ENCODE peak calls at places on chromosomes 7 and 10, in seven cellular contexts. One of them, this sample, is unnamed.

GRCh38 chr7:104931181-104931781 is 82.7 kb upstream of the KMT2E start:
- DNase-seq in fibroblast of pulmonary artery: peak; percentile 19
- DNase-seq in ascending aorta: no peak
- DNase-seq in foreskin fibroblast: no peak
- DNase-seq in fibroblast of lung: no peak
- DNase-seq in Calu3: no peak
- DNase-seq in dorsolateral prefrontal cortex: no peak
- DNase-seq in this sample: no peak

GRCh38 chr10:3537518-3537917 is 247.5 kb downstream of the KLF6 start:
- DNase-seq in fibroblast of pulmonary artery: no peak
- DNase-seq in ascending aorta: no peak
- DNase-seq in foreskin fibroblast: no peak
- DNase-seq in fibroblast of lung: no peak
- DNase-seq in Calu3: no peak
- DNase-seq in dorsolateral prefrontal cortex: no peak
- DNase-seq in this sample: no peak

GRCh38 chr10:25701651-25702050 is 232.4 kb upstream of the MYO3A start:
- DNase-seq in fibroblast of pulmonary artery: no peak
- DNase-seq in ascending aorta: no peak
- DNase-seq in foreskin fibroblast: no peak
- DNase-seq in fibroblast of lung: no peak
- DNase-seq in Calu3: no peak
- DNase-seq in dorsolateral prefrontal cortex: no peak
- DNase-seq in this sample: no peak

GRCh38 chr7:124779194-124779593 is 13.6 kb upstream of the GPR37 start:
- DNase-seq in fibroblast of pulmonary artery: no peak
- DNase-seq in ascending aorta: no peak
- DNase-seq in foreskin fibroblast: no peak
- DNase-seq in fibroblast of lung: no peak
- DNase-seq in Calu3: no peak
- DNase-seq in dorsolateral prefrontal cortex: no peak
- DNase-seq in this sample: no peak

GRCh38 chr10:131786756-131787605 is 113.8 kb upstream of the PPP2R2D start:
- DNase-seq in fibroblast of pulmonary artery: peak; percentile 35
- DNase-seq in ascending aorta: no peak
- DNase-seq in foreskin fibroblast: peak; percentile 6
- DNase-seq in fibroblast of lung: peak; percentile 8
- DNase-seq in Calu3: peak; percentile 50
- DNase-seq in dorsolateral prefrontal cortex: no peak
- DNase-seq in this sample: no peak

GRCh38 chr10:71459513-71459912 is 62.8 kb downstream of the CDH23 start:
- DNase-seq in fibroblast of pulmonary artery: no peak
- DNase-seq in ascending aorta: no peak
- DNase-seq in foreskin fibroblast: no peak
- DNase-seq in fibroblast of lung: no peak
- DNase-seq in Calu3: no peak
- DNase-seq in dorsolateral prefrontal cortex: no peak
- DNase-seq in this sample: no peak

GRCh38 chr7:92362131-92362530 is 85.2 kb upstream of the GATAD1 start:
- DNase-seq in fibroblast of pulmonary artery: peak; percentile 71
- DNase-seq in ascending aorta: no peak
- DNase-seq in foreskin fibroblast: no peak
- DNase-seq in fibroblast of lung: peak; percentile 60
- DNase-seq in Calu3: no peak
- DNase-seq in dorsolateral prefrontal cortex: no peak
- DNase-seq in this sample: no peak

GRCh38 chr10:36446873-36447272 is 678.5 kb upstream of the ANKRD30A start:
- DNase-seq in fibroblast of pulmonary artery: no peak
- DNase-seq in ascending aorta: no peak
- DNase-seq in foreskin fibroblast: no peak
- DNase-seq in fibroblast of lung: no peak
- DNase-seq in Calu3: no peak
- DNase-seq in dorsolateral prefrontal cortex: no peak
- DNase-seq in this sample: no peak

GRCh38 chr7:91940171-91940570 is 491 bp upstream of the AKAP9 start:
- DNase-seq in fibroblast of pulmonary artery: peak; percentile 11
- DNase-seq in ascending aorta: no peak
- DNase-seq in foreskin fibroblast: no peak
- DNase-seq in fibroblast of lung: peak; percentile 32
- DNase-seq in Calu3: peak; percentile 14
- DNase-seq in dorsolateral prefrontal cortex: no peak
- DNase-seq in this sample: no peak

GRCh38 chr7:47513741-47514241 is 68.1 kb downstream of the TNS3 start:
- DNase-seq in fibroblast of pulmonary artery: peak; percentile 57
- DNase-seq in ascending aorta: no peak
- DNase-seq in foreskin fibroblast: peak; percentile 75
- DNase-seq in fibroblast of lung: peak; percentile 93
- DNase-seq in Calu3: no peak
- DNase-seq in dorsolateral prefrontal cortex: no peak
- DNase-seq in this sample: peak; percentile 56

GRCh38 chr7:16791071-16791470 is 13.7 kb downstream of the AGR2 start:
- DNase-seq in fibroblast of pulmonary artery: no peak
- DNase-seq in ascending aorta: no peak
- DNase-seq in foreskin fibroblast: peak; percentile 10
- DNase-seq in fibroblast of lung: no peak
- DNase-seq in Calu3: no peak
- DNase-seq in dorsolateral prefrontal cortex: no peak
- DNase-seq in this sample: no peak

DNA sequence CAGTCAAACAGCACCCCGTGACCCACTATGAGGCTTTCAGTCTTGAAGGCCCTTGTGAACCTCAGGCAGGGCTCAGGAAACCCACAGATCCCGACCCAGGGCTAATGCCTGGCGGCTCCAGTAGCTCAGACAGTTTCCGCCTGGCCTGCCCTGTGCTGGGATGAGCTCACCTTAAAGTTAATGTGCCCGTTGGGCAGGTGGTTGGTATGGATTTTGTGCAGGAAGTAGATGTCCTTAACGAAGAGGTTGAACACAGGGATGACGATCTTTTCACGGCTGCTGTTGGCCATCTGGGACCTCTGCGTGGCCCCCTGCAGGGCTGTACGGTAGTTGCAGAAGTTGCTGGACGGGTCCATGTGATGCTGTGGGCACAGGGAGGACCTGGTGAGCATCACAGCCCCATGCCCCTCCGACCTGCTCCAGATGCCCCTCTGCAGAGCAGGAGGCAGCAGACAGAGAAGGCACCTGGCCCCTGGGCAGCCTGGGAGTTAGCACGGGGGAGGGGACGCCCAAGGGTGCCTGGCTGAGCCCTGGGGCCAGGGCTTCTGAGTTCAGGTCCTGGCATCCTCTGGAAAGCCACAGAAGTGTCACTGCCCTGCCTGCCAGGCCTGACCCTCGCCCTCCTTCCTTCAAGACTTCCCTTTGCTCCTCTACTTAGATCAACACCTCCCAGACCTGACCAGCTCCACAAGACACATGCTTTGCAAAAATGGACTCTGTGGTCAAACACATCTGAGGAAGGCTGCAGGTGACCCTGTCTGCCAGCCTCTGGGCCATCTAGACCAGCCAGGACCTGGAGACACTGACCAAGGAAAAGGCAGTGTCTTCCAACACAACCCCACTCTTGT is 59.8 kb downstream of the CSGALNACT2 start:
- DNase-seq in fibroblast of pulmonary artery: no peak
- DNase-seq in ascending aorta: no peak
- DNase-seq in foreskin fibroblast: no peak
- DNase-seq in fibroblast of lung: no peak
- DNase-seq in Calu3: no peak
- DNase-seq in dorsolateral prefrontal cortex: peak; percentile 17
- DNase-seq in this sample: no peak
- TF ChIP-seq CTCF in fibroblast of pulmonary artery: peak; percentile 40
- TF ChIP-seq CTCF in ascending aorta: no peak
- TF ChIP-seq CTCF in foreskin fibroblast: peak; percentile 53
- TF ChIP-seq CTCF in fibroblast of lung: peak; percentile 17
- TF ChIP-seq CTCF in Calu3: no peak
- TF ChIP-seq CTCF in dorsolateral prefrontal cortex: no peak
- TF ChIP-seq CTCF in this sample: peak; percentile 61

DNA sequence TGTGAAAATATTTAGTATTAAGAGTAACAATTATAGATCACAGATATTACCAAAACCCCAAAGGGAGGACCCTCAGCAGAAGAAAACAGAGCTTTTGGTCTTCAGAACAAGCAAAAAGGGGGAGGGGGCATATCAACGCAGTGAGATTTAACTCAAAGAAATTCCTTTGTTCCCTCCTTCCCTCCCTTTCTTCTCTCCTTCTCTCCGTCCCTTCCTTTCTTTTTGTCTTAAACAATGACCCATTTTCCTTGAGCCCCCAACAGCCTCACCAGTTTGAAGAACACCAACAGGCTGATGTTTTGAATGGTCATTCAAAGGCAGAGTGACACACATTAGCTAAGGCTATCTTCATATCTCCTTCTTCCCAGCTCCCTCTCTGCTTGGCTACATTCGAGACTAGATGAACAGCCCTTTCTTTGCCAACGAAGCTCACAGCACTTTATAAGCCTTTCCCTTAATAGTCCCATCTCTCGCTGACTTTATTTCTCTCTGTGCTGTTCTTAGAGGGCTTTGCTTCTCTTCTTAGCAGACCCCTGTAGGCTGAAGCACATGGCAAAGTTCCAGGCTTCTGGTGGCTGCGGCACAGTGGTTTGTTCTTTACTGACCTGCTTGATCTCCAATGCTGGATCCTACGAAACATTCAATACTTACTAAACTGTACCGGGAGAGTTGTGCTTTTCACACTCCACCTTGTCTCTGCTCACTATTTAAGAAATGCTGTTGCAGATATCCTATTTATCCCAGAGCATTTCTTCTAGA is 75.6 kb upstream of the KCNIP2 start:
- DNase-seq in fibroblast of pulmonary artery: no peak
- DNase-seq in ascending aorta: no peak
- DNase-seq in foreskin fibroblast: no peak
- DNase-seq in fibroblast of lung: no peak
- DNase-seq in Calu3: no peak
- DNase-seq in dorsolateral prefrontal cortex: no peak
- DNase-seq in this sample: no peak
- TF ChIP-seq CTCF in fibroblast of pulmonary artery: no peak
- TF ChIP-seq CTCF in ascending aorta: no peak
- TF ChIP-seq CTCF in foreskin fibroblast: no peak
- TF ChIP-seq CTCF in fibroblast of lung: no peak
- TF ChIP-seq CTCF in Calu3: no peak
- TF ChIP-seq CTCF in dorsolateral prefrontal cortex: no peak
- TF ChIP-seq CTCF in this sample: no peak

GRCh38 chr7:51316666-51317581 is at the start of gene COBL:
- DNase-seq in fibroblast of pulmonary artery: no peak
- DNase-seq in ascending aorta: no peak
- DNase-seq in foreskin fibroblast: no peak
- DNase-seq in fibroblast of lung: peak; percentile 8
- DNase-seq in Calu3: peak; percentile 64
- DNase-seq in dorsolateral prefrontal cortex: no peak
- DNase-seq in this sample: no peak

GRCh38 chr7:51318001-51318400 is 1.4 kb upstream of the COBL start:
- DNase-seq in fibroblast of pulmonary artery: no peak
- DNase-seq in ascending aorta: no peak
- DNase-seq in foreskin fibroblast: no peak
- DNase-seq in fibroblast of lung: no peak
- DNase-seq in Calu3: no peak
- DNase-seq in dorsolateral prefrontal cortex: no peak
- DNase-seq in this sample: no peak

GRCh38 chr7:51317582-51317910 is 937 bp upstream of the COBL start:
- DNase-seq in fibroblast of pulmonary artery: no peak
- DNase-seq in ascending aorta: no peak
- DNase-seq in foreskin fibroblast: no peak
- DNase-seq in fibroblast of lung: no peak
- DNase-seq in Calu3: no peak
- DNase-seq in dorsolateral prefrontal cortex: no peak
- DNase-seq in this sample: no peak

GRCh38 chr7:51316262-51316665 is 345 bp downstream of the COBL start:
- DNase-seq in fibroblast of pulmonary artery: no peak
- DNase-seq in ascending aorta: no peak
- DNase-seq in foreskin fibroblast: no peak
- DNase-seq in fibroblast of lung: no peak
- DNase-seq in Calu3: peak; percentile 88
- DNase-seq in dorsolateral prefrontal cortex: no peak
- DNase-seq in this sample: no peak

DNA sequence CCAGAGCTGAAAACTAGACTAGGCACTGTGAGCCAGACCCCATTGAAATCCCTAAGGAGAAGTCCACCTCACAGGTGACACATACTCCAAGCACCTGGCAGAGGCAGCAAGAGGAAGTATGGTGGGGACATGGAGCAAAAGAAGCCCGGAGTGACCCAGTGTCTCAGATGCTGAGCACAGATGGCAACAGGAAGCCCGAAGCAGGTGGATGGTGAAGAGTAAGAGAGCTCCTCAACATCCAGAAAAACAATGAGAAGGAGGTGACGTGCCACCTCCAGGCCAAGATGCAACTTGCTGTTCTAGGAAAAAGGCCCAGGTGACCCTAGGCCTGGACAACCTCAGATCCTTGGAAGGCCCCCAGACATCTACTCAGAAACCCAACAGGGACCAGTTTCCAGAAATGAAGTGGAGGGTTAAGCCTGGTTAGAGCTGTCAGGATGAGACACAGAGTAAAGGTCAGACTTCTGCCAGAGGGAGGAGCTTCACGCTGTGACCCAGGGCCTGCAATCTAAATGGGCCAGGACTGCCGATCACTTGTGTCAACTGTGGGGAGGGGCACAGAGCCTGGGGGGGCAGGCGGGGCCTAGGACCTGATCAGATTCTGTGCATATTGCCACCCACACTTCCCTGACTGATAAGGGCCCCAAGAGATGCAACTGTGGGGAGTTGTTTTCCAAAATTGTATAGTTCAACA is 2.4 kb upstream of the COBL start:
- DNase-seq in fibroblast of pulmonary artery: no peak
- DNase-seq in ascending aorta: no peak
- DNase-seq in foreskin fibroblast: no peak
- DNase-seq in fibroblast of lung: no peak
- DNase-seq in Calu3: no peak
- DNase-seq in dorsolateral prefrontal cortex: no peak
- DNase-seq in this sample: no peak
- TF ChIP-seq CTCF in fibroblast of pulmonary artery: no peak
- TF ChIP-seq CTCF in ascending aorta: no peak
- TF ChIP-seq CTCF in foreskin fibroblast: no peak
- TF ChIP-seq CTCF in fibroblast of lung: no peak
- TF ChIP-seq CTCF in Calu3: no peak
- TF ChIP-seq CTCF in dorsolateral prefrontal cortex: no peak
- TF ChIP-seq CTCF in this sample: no peak

DNA sequence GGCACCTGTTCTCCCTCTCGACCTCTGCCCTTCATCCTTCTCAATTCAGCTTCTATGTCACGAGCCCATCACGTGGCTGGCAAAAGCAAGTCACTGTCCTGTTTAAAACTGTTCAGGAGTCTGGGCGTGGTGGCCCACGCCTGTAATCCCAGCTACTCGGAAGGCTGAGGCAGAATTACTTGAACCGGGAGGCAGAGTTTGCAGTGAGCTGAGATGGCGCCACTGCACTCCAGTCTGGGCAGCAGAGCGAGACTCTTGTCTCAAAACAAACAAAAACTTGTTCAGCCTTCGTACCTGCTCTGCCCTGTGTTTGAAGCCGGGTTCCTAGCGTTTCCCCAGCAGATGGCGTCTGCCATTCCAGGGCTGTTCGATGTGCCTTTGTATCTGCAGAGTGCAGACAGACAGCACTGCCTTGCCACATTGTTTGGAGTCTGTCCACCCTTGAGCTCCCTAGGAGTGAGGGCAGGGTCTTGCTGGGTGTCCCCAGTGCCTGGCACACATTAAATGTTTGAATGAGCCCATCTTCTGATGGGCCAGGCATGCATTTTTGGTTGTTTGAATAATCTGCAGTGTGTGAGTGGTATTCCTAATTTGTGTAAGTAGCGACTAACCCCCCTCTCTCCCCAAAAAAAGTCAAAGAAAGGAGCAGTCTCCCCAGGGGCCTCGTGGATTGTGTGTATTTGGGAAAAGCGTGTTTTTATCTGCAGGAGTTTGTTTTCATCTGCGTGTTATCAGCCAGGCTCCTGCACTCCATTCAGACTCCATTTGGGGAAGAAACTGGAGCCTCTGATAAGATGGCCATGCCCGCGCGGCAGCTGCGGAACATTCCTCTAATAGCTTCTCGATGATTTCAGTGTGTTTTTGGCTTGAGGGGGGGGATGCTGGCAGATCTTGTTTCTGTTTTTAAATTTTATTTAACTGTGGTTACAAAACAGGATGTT is 61.2 kb downstream of the DNAJB6 start:
- DNase-seq in fibroblast of pulmonary artery: peak; percentile 89
- DNase-seq in ascending aorta: no peak
- DNase-seq in foreskin fibroblast: peak; percentile 80
- DNase-seq in fibroblast of lung: peak; percentile 71
- DNase-seq in Calu3: peak; percentile 58
- DNase-seq in dorsolateral prefrontal cortex: no peak
- DNase-seq in this sample: peak; percentile 67
- TF ChIP-seq CTCF in fibroblast of pulmonary artery: peak; percentile 72
- TF ChIP-seq CTCF in ascending aorta: no peak
- TF ChIP-seq CTCF in foreskin fibroblast: peak; percentile 73
- TF ChIP-seq CTCF in fibroblast of lung: peak; percentile 55
- TF ChIP-seq CTCF in Calu3: peak; percentile 28
- TF ChIP-seq CTCF in dorsolateral prefrontal cortex: no peak
- TF ChIP-seq CTCF in this sample: peak; percentile 80

This sample was measured in HFF-Myc.